ENCODE peak calls at places on chromosomes 7 and 10, in nine cellular contexts. C, Q, N, W, Y, J, A, E and O are unnamed samples.

GRCh38 chr7:79403879-79404278 is 49.6 kb downstream of the MAGI2 start:
- DNase-seq in C (no peak), E (no peak), Q (no peak), Y (no peak), J (no peak), A (no peak), W (no peak), N (no peak), O (no peak)

GRCh38 chr7:1346851-1347250 is 112.4 kb downstream of the MICALL2 start:
- DNase-seq in A (no peak), C (no peak), J (no peak), W (no peak), E (no peak), N (no peak), Q (no peak), Y (no peak), O (no peak)

GRCh38 chr7:116691664-116692063 is 19.7 kb downstream of the MET start:
- DNase-seq in N (peak; percentile 48), E (no peak), Y (peak; percentile 36), J (no peak), A (no peak), W (no peak), Q (no peak), C (no peak), O (peak; percentile 61)

GRCh38 chr10:1411956-1412355 is 325.4 kb downstream of the ADARB2 start:
- DNase-seq in N (no peak), Q (no peak), W (no peak), J (no peak), E (no peak), A (no peak), Y (no peak), C (no peak), O (no peak)

GRCh38 chr10:13803566-13804554 is 217.1 kb downstream of the PRPF18 start:
- DNase-seq in W (no peak), E (no peak), J (no peak), Q (no peak), A (no peak), N (peak; percentile 40), Y (no peak), C (no peak), O (no peak)

GRCh38 chr10:75395955-75396860 is 5.4 kb downstream of the ZNF503 start:
- DNase-seq in W (peak; percentile 59), A (no peak), E (no peak), Q (no peak), N (no peak), J (no peak), Y (no peak), C (peak; percentile 70), O (peak; percentile 49)

GRCh38 chr7:131105803-131106680 is 221.6 kb upstream of the MKLN1 start:
- DNase-seq in W (peak; percentile 85), E (peak; percentile 95), N (peak; percentile 86), A (peak; percentile 91), C (peak; percentile 90), Q (peak; percentile 78), J (no peak), Y (peak; percentile 69), O (peak; percentile 70)

GRCh38 chr10:49844775-49845561 is 82.8 kb upstream of the OGDHL start:
- DNase-seq in N (peak; percentile 73), C (no peak), Q (no peak), J (no peak), E (no peak), Y (no peak), W (no peak), A (no peak), O (peak; percentile 59)

GRCh38 chr10:110392860-110393732 is 88.4 kb upstream of the SMNDC1 start:
- DNase-seq in Q (no peak), Y (peak; percentile 56), N (peak; percentile 84), J (peak; percentile 55), E (no peak), C (peak; percentile 62), A (no peak), W (peak; percentile 34), O (peak; percentile 71)

GRCh38 chr10:3775671-3776551 is 9.1 kb downstream of the KLF6 start:
- DNase-seq in Q (peak; percentile 26), J (no peak), W (no peak), Y (no peak), N (peak; percentile 77), E (no peak), A (no peak), C (no peak), O (peak; percentile 77)

GRCh38 chr7:78716876-78717275 is 736.6 kb downstream of the MAGI2 start:
- DNase-seq in A (no peak), E (no peak), J (no peak), Q (no peak), W (no peak), N (no peak), Y (no peak), C (no peak), O (no peak)

GRCh38 chr7:116652793-116653192 is 19.2 kb upstream of the MET start:
- DNase-seq in E (no peak), A (no peak), N (no peak), C (no peak), Y (no peak), W (no peak), Q (no peak), J (no peak), O (peak; percentile 97)

DNA sequence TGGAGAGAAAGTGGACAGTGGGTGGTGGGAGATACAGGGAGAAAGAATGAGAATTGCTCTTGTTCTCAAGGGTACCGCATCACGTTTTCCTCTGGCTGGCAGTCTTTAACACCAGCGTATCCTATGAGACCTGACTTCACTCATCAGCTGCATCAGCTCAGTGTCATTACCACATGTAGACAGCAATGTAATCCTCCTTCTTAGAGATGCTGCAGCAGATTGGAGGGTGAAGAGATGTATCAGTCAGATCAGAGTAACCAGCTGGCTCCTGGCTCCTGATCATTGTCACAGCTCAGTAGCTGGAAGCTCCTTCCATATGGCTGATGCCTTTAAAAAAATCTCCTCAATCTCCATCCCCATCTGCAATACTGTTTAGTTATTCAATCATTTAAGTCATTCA is 39.8 kb upstream of the EPHB6 start:
- DNase-seq in N (no peak), W (no peak), E (no peak), A (no peak), C (no peak), J (no peak), Y (no peak), Q (no peak), O (no peak)
- H3K4me3 ChIP-seq in N (no peak overlapping the region), W (no peak overlapping the region), E (no peak overlapping the region), A (no peak overlapping the region), C (no peak overlapping the region), J (no peak overlapping the region), Y (no peak overlapping the region), Q (no peak overlapping the region), O (no peak overlapping the region)

GRCh38 chr7:42614636-42615035 is 297.2 kb downstream of the C7orf25 start:
- DNase-seq in C (no peak), J (no peak), W (no peak), Q (no peak), N (no peak), E (no peak), A (no peak), Y (no peak), O (peak; percentile 54)
- TF ChIP-seq CTCF in C (no peak), J (no peak), W (no peak), Q (no peak), N (no peak), E (no peak), A (no peak), Y (no peak), O (no peak)

GRCh38 chr7:23246540-23246939 is at the start of gene GPNMB:
- DNase-seq in Y (peak; percentile 85), W (peak; percentile 50), E (no peak), J (peak; percentile 89), C (no peak), Q (no peak), N (peak; percentile 81), A (peak; percentile 86), O (peak; percentile 85)
- H3K4me3 ChIP-seq in Y (peak within 1 kb of the TSS; percentile 58), W (no peak within 1 kb of the TSS), E (no peak within 1 kb of the TSS), J (peak within 1 kb of the TSS; percentile 63), C (no peak within 1 kb of the TSS), Q (no peak within 1 kb of the TSS), N (peak within 1 kb of the TSS; percentile 56), A (peak within 1 kb of the TSS; percentile 64), O (no peak within 1 kb of the TSS)

GRCh38 chr7:143504937-143505297 is 27.2 kb downstream of the TAS2R41 start:
- DNase-seq in N (peak; percentile 43), C (no peak), Y (no peak), W (no peak), A (no peak), Q (no peak), J (no peak), E (no peak), O (no peak)
- TF ChIP-seq CTCF in N (peak; percentile 2), C (no peak), Y (no peak), W (no peak), A (no peak), Q (no peak), J (no peak), E (no peak), O (no peak)

DNA sequence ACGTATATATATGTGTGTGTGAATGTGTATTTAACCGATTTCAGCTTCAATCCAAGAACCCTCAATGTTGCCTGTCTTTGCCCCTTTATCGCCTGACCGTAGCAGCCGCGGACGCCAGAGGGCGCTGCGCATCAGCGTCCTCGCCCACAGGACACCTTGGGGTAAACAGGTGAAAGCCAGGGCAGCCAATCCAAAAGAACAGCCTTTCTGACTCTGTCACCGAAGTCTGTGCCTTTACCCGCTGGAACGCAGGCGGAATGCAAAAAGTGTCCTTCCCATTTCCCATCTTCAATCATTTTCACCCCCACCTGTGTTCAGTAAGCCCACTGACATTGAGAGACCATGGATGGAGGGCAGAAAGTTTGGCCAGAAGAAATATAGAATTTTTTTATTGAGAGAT is 3.6 kb downstream of the NXPH1 start:
- DNase-seq in Q (peak; percentile 75), J (no peak), C (peak; percentile 72), A (no peak), W (peak; percentile 55), E (no peak), Y (no peak), N (peak; percentile 4), O (peak; percentile 48)
- H3K4me3 ChIP-seq in Q (no peak overlapping the region), J (no peak overlapping the region), C (no peak overlapping the region), A (no peak overlapping the region), W (no peak overlapping the region), E (no peak overlapping the region), Y (no peak overlapping the region), N (no peak overlapping the region), O (no peak overlapping the region)